ENCODE peak calls at places on chromosomes 12 and 14, in eight cellular contexts. U, Q, Y, T, M, C, P and W are unnamed samples.

GRCh38 chr12:116152268-116152667 is 125.2 kb downstream of the MED13L start:
- DNase-seq in U (no peak), Q (no peak), Y (no peak), T (no peak), M (no peak), C (no peak), P (no peak), W (no peak)

GRCh38 chr14:105197274-105197673 is 16.2 kb upstream of the NUDT14 start:
- DNase-seq in U (no peak), Q (no peak), Y (no peak), T (no peak), M (no peak), C (peak), P (no peak), W (no peak)

GRCh38 chr12:115872212-115872611 is 405.3 kb downstream of the MED13L start:
- DNase-seq in U (no peak), Q (no peak), Y (no peak), T (no peak), M (no peak), C (no peak), P (no peak), W (no peak)

GRCh38 chr12:76329163-76329562 is 19.1 kb downstream of the BBS10 start:
- DNase-seq in U (no peak), Q (no peak), Y (no peak), T (no peak), M (no peak), C (no peak), P (no peak), W (no peak)

GRCh38 chr14:65002586-65003210 is 16.0 kb downstream of the FNTB start:
- DNase-seq in U (no peak), Q (no peak), Y (no peak), T (no peak), M (no peak), C (no peak), P (no peak), W (no peak)

GRCh38 chr14:74703043-74703442 is 9.8 kb downstream of the AREL1 start:
- DNase-seq in U (no peak), Q (no peak), Y (no peak), T (no peak), M (no peak), C (no peak), P (no peak), W (no peak)

GRCh38 chr14:100291305-100292075 is 14.8 kb downstream of the SLC25A29 start:
- DNase-seq in U (no peak), Q (no peak), Y (no peak), T (no peak), M (no peak), C (peak), P (no peak), W (no peak)

GRCh38 chr12:8781326-8781725 is 41.1 kb upstream of the A2ML1 start:
- DNase-seq in U (no peak), Q (no peak), Y (no peak), T (no peak), M (no peak), C (no peak), P (no peak), W (no peak)

GRCh38 chr12:71312767-71313375 is 126.7 kb upstream of the LGR5 start:
- DNase-seq in U (no peak), Q (no peak), Y (no peak), T (no peak), M (no peak), C (no peak), P (no peak), W (no peak)

GRCh38 chr12:53976172-53976822 is 1.5 kb upstream of the HOTAIR start:
- DNase-seq in U (no peak), Q (no peak), Y (no peak), T (no peak), M (no peak), C (peak), P (no peak), W (no peak)

GRCh38 chr12:46921754-46922113 is 95.9 kb upstream of the SLC38A4 start:
- DNase-seq in U (no peak), Q (no peak), Y (no peak), T (no peak), M (no peak), C (no peak), P (no peak), W (no peak)

GRCh38 chr12:115776399-115776798 is 501.1 kb downstream of the MED13L start:
- DNase-seq in U (no peak), Q (no peak), Y (no peak), T (no peak), M (no peak), C (no peak), P (no peak), W (no peak)

GRCh38 chr12:69008510-69008909 is 75.5 kb upstream of the CPM start:
- DNase-seq in U (no peak), Q (no peak), Y (no peak), T (no peak), M (no peak), C (no peak), P (peak), W (no peak)